ENCODE peak calls at places on chromosomes 5 and 9, in five cellular contexts. F is Peyer's patch, J is adrenal gland, Y is uterus, R is IMR-90. W is an unnamed sample.
A peak's percentile ranks its signal among the peaks of the same experiment; 100 is the strongest.

GRCh38 chr5:69048233-69048632 is 45.6 kb upstream of the SLC30A5 start:
- DNase-seq in J (no peak), F (no peak), Y (no peak), R (no peak), W (no peak)

GRCh38 chr9:29078063-29078660 is 1504.9 kb upstream of the C9orf72 start:
- DNase-seq in F (no peak), J (no peak), Y (no peak), R (no peak), W (no peak)

GRCh38 chr5:151357097-151357496 is 9.7 kb upstream of the SLC36A2 start:
- DNase-seq in Y (no peak), F (no peak), R (no peak), J (no peak), W (no peak)

GRCh38 chr5:142689081-142689480 is 3.2 kb upstream of the FGF1 start:
- DNase-seq in Y (no peak), R (no peak), J (no peak), F (no peak), W (no peak)

GRCh38 chr5:149205625-149206523 is 64.6 kb downstream of the ABLIM3 start:
- DNase-seq in Y (peak; percentile 28), J (peak; percentile 65), R (peak; percentile 93), F (no peak), W (no peak)

GRCh38 chr5:103260951-103261350 is 2.4 kb downstream of the MACIR start:
- DNase-seq in F (no peak), Y (no peak), R (no peak), J (no peak), W (no peak)

GRCh38 chr9:128057724-128058409 is 9.3 kb downstream of the NAIF1 start:
- DNase-seq in J (no peak), F (no peak), Y (no peak), R (no peak), W (no peak)

GRCh38 chr9:34547960-34548603 is 25.3 kb upstream of the ENHO start:
- DNase-seq in R (peak; percentile 51), F (no peak), Y (peak; percentile 57), J (peak; percentile 75), W (peak; percentile 87)

GRCh38 chr5:150503977-150504620 is 3.8 kb upstream of the NDST1 start:
- DNase-seq in J (peak; percentile 85), Y (no peak), F (no peak), R (no peak), W (no peak)

GRCh38 chr9:132840980-132841379 is 37.1 kb downstream of the AK8 start:
- DNase-seq in R (no peak), Y (no peak), J (no peak), F (no peak), W (no peak)

GRCh38 chr9:89844535-89844934 is 239.7 kb downstream of the GADD45G start:
- DNase-seq in Y (no peak), F (peak; percentile 12), J (no peak), R (no peak), W (no peak)

GRCh38 chr5:16726538-16726946 is 109.7 kb upstream of the RETREG1 start:
- DNase-seq in J (peak; percentile 31), Y (no peak), F (no peak), R (peak; percentile 28), W (no peak)

GRCh38 chr9:83471223-83471622 is 67.0 kb downstream of the FRMD3 start:
- DNase-seq in J (no peak), R (no peak), F (no peak), Y (no peak), W (no peak)

GRCh38 chr9:114981095-114981494 is 50.7 kb upstream of the TNFSF8 start:
- DNase-seq in J (no peak), Y (no peak), R (no peak), F (no peak), W (no peak)

GRCh38 chr9:75798484-75798883 is 92.0 kb upstream of the PCSK5 start:
- DNase-seq in J (no peak), R (no peak), F (no peak), Y (no peak), W (no peak)

GRCh38 chr9:26132913-26133312 is 454.7 kb upstream of the TUSC1 start:
- DNase-seq in J (no peak), F (no peak), R (no peak), Y (no peak), W (no peak)

GRCh38 chr5:90529939-90530677 is 724 bp upstream of the LYSMD3 start:
- DNase-seq in Y (peak; percentile 73), J (peak; percentile 73), F (peak; percentile 65), R (peak; percentile 82), W (peak; percentile 66)

GRCh38 chr5:141618030-141618803 is 583 bp downstream of the DIAPH1 start:
- DNase-seq in R (peak; percentile 13), F (peak; percentile 55), J (peak; percentile 67), Y (peak; percentile 35), W (peak; percentile 52)

GRCh38 chr5:173315495-173316352 is 12.5 kb downstream of the STC2 start:
- DNase-seq in J (peak; percentile 42), R (peak; percentile 91), Y (peak; percentile 46), F (no peak), W (no peak)

GRCh38 chr5:27815061-27815460 is 776.7 kb upstream of the CDH9 start:
- DNase-seq in Y (no peak), F (no peak), R (no peak), J (no peak), W (no peak)

GRCh38 chr9:128282500-128282899 is 6.4 kb downstream of the SWI5 start:
- DNase-seq in F (no peak), Y (no peak), R (peak; percentile 76), J (no peak), W (no peak)

GRCh38 chr9:122315534-122315933 is 50.9 kb downstream of the MRRF start:
- DNase-seq in R (no peak), Y (no peak), J (no peak), F (no peak), W (no peak)

GRCh38 chr5:39024884-39025283 is 49.3 kb downstream of the RICTOR start:
- DNase-seq in R (peak; percentile 54), Y (no peak), J (no peak), F (no peak), W (no peak)

GRCh38 chr5:128546658-128547281 is 8.7 kb upstream of the FBN2 start:
- DNase-seq in R (no peak), J (no peak), Y (no peak), F (no peak), W (no peak)

GRCh38 chr5:171568389-171568788 is 148.9 kb downstream of the FGF18 start:
- DNase-seq in R (no peak), J (no peak), F (no peak), Y (no peak), W (no peak)

GRCh38 chr5:102826629-102827028 is 71.5 kb downstream of the PAM start:
- DNase-seq in J (no peak), F (no peak), Y (no peak), R (no peak), W (no peak)

GRCh38 chr5:9370256-9370655 is 175.6 kb downstream of the SEMA5A start:
- DNase-seq in F (no peak), J (no peak), R (peak; percentile 49), Y (no peak), W (no peak)

GRCh38 chr5:2740051-2740848 is 11.2 kb downstream of the IRX2 start:
- DNase-seq in F (no peak), R (no peak), J (no peak), Y (no peak), W (no peak)

GRCh38 chr5:109396965-109397364 is 12.8 kb downstream of the PJA2 start:
- DNase-seq in J (no peak), F (no peak), R (no peak), Y (no peak), W (no peak)

GRCh38 chr9:79592736-79593493 is 21.1 kb downstream of the TLE4 start:
- DNase-seq in J (no peak), F (no peak), Y (no peak), R (no peak), W (no peak)

GRCh38 chr9:78713746-78714405 is 417.0 kb downstream of the PSAT1 start:
- DNase-seq in F (no peak), Y (no peak), R (peak; percentile 49), J (no peak), W (no peak)

GRCh38 chr5:51388488-51389325 is 5.5 kb downstream of the ISL1 start:
- DNase-seq in J (no peak), R (no peak), F (no peak), Y (no peak), W (no peak)

GRCh38 chr9:84932915-84933527 is 263.5 kb downstream of the NTRK2 start:
- DNase-seq in F (no peak), J (no peak), Y (no peak), R (no peak), W (no peak)
- TF ChIP-seq CTCF in F (no peak), J (no peak), Y (no peak), R (no peak), W (no peak)

GRCh38 chr5:31965227-31965626 is 208.9 kb downstream of the GOLPH3 start:
- DNase-seq in R (no peak), F (no peak), Y (no peak), J (no peak), W (no peak)

GRCh38 chr5:31962928-31963327 is 211.2 kb downstream of the GOLPH3 start:
- DNase-seq in R (no peak), Y (no peak), J (no peak), F (no peak), W (no peak)

GRCh38 chr5:31962321-31962720 is 211.8 kb downstream of the GOLPH3 start:
- DNase-seq in F (no peak), R (no peak), Y (no peak), J (no peak), W (no peak)

GRCh38 chr5:31963961-31964360 is 210.2 kb downstream of the GOLPH3 start:
- DNase-seq in F (no peak), R (no peak), Y (no peak), J (no peak), W (no peak)

GRCh38 chr5:31963358-31963757 is 210.8 kb downstream of the GOLPH3 start:
- DNase-seq in R (no peak), F (no peak), Y (peak; percentile 88), J (no peak), W (peak; percentile 62)
- H3K27me3 ChIP-seq in R (peaks cover 29% of the 10 kb centered on the region), F (no peaks in the 10 kb centered on the region), Y (no peaks in the 10 kb centered on the region), J (no peaks in the 10 kb centered on the region), W (no peaks in the 10 kb centered on the region)

GRCh38 chr9:134455951-134456739 is 129.9 kb downstream of the RXRA start:
- DNase-seq in J (peak; percentile 71), R (peak; percentile 99), Y (peak; percentile 95), F (peak; percentile 82), W (peak; percentile 84)
- TF ChIP-seq POLR2A in J (peak; percentile 17), R (peak; percentile 62), Y (peak; percentile 68), F (no peak), W (no peak)

DNA sequence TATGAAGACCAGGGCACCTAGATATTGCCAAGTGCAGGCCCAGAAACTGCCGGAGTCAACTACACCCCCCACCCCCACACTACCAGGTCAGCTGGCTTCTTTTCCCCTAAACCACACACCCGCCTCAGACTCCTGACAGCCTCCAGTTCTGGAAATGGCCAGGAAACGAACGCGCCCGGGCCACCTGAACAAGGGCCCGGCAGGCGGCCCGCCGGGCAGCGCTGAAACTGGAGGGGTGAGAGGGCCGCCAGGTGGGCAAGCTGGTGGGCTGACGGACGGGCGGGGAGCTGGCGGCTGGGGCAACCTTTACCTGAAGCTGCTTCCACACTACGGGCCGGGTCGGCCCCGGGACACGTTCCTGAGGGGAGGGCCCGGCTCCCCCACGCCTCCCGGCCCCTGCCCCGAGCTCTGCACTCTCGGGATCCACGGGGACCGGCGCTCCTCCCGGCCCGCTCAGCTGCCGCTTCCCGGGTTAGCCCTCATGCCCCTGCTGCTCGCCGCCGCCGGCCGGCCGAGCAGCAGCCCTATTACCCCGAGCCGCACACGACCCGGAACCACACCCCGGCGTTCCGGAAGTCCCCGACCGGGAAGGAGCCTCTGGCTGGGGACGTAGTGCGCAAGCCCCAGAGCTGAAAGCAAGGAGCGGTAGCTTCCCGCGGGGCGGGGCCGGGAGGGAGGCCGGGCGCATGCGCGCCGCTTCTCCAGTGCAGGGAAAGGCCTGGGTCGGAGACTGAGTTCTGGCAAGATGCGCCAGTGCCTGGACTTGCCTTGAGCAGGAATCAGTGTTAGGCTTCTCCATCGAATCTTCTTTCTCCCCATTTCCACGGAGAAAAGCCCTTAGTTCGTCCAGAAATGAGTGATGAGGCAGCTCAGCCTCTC is at the start of gene MAPKAP1:
- DNase-seq in Y (peak; percentile 96), F (peak; percentile 90), J (peak; percentile 97), R (peak; percentile 95), W (peak; percentile 98)
- TF ChIP-seq CTCF in Y (no peak), F (no peak), J (no peak), R (no peak), W (no peak)